ENCODE peak calls at places on chromosome 22, in four cellular contexts. One of them, this sample, is unnamed.

GRCh38 chr22:42820075-42820763 is 36.9 kb downstream of the ARFGAP3 start:
- DNase-seq in CD8-positive, alpha-beta T cell: no peak
- DNase-seq in skeletal muscle cell: peak
- DNase-seq in CD8-positive, alpha-beta memory T cell: no peak
- DNase-seq in this sample: no peak

GRCh38 chr22:43078522-43078921 is 10.7 kb downstream of the TTLL1 start:
- DNase-seq in CD8-positive, alpha-beta T cell: no peak
- DNase-seq in skeletal muscle cell: no peak
- DNase-seq in CD8-positive, alpha-beta memory T cell: no peak
- DNase-seq in this sample: no peak

GRCh38 chr22:37638351-37639069 is 959 bp upstream of the SH3BP1 start:
- DNase-seq in CD8-positive, alpha-beta T cell: peak
- DNase-seq in skeletal muscle cell: no peak
- DNase-seq in CD8-positive, alpha-beta memory T cell: no peak
- DNase-seq in this sample: no peak

GRCh38 chr22:36644333-36644757 is 59.2 kb downstream of the CACNG2 start:
- DNase-seq in CD8-positive, alpha-beta T cell: no peak
- DNase-seq in skeletal muscle cell: peak
- DNase-seq in CD8-positive, alpha-beta memory T cell: no peak
- DNase-seq in this sample: peak

GRCh38 chr22:29306830-29307657 is 594 bp downstream of the GAS2L1 start:
- DNase-seq in CD8-positive, alpha-beta T cell: no peak
- DNase-seq in skeletal muscle cell: no peak
- DNase-seq in CD8-positive, alpha-beta memory T cell: peak
- DNase-seq in this sample: peak

GRCh38 chr22:39954584-39955055 is 5.6 kb upstream of the TMA7B start:
- DNase-seq in CD8-positive, alpha-beta T cell: no peak
- DNase-seq in skeletal muscle cell: peak
- DNase-seq in CD8-positive, alpha-beta memory T cell: no peak
- DNase-seq in this sample: no peak

GRCh38 chr22:24695958-24696511 is 78.5 kb downstream of the PIWIL3 start:
- DNase-seq in CD8-positive, alpha-beta T cell: no peak
- DNase-seq in skeletal muscle cell: no peak
- DNase-seq in CD8-positive, alpha-beta memory T cell: no peak
- DNase-seq in this sample: no peak

GRCh38 chr22:22720201-22720723 is 75.8 kb downstream of the GGTLC2 start:
- DNase-seq in CD8-positive, alpha-beta T cell: peak
- DNase-seq in skeletal muscle cell: peak
- DNase-seq in CD8-positive, alpha-beta memory T cell: peak
- DNase-seq in this sample: peak

GRCh38 chr22:21968452-21969129 is 14.0 kb downstream of the TOP3B start:
- DNase-seq in CD8-positive, alpha-beta T cell: no peak
- DNase-seq in skeletal muscle cell: no peak
- DNase-seq in CD8-positive, alpha-beta memory T cell: no peak
- DNase-seq in this sample: no peak

GRCh38 chr22:22717723-22718122 is 73.3 kb downstream of the GGTLC2 start:
- DNase-seq in CD8-positive, alpha-beta T cell: no peak
- DNase-seq in skeletal muscle cell: no peak
- DNase-seq in CD8-positive, alpha-beta memory T cell: no peak
- DNase-seq in this sample: no peak

GRCh38 chr22:45529097-45529496 is 26.4 kb downstream of the FBLN1 start:
- DNase-seq in CD8-positive, alpha-beta T cell: no peak
- DNase-seq in skeletal muscle cell: no peak
- DNase-seq in CD8-positive, alpha-beta memory T cell: no peak
- DNase-seq in this sample: no peak

GRCh38 chr22:23036684-23037428 is 33.5 kb upstream of the GNAZ start:
- DNase-seq in CD8-positive, alpha-beta T cell: no peak
- DNase-seq in skeletal muscle cell: peak
- DNase-seq in CD8-positive, alpha-beta memory T cell: no peak
- DNase-seq in this sample: no peak

GRCh38 chr22:39428597-39429071 is 28.2 kb upstream of the MGAT3 start:
- DNase-seq in CD8-positive, alpha-beta T cell: no peak
- DNase-seq in skeletal muscle cell: no peak
- DNase-seq in CD8-positive, alpha-beta memory T cell: no peak
- DNase-seq in this sample: peak

GRCh38 chr22:44024288-44024908 is at the start of gene PARVB:
- DNase-seq in CD8-positive, alpha-beta T cell: no peak
- DNase-seq in skeletal muscle cell: no peak
- DNase-seq in CD8-positive, alpha-beta memory T cell: no peak
- DNase-seq in this sample: peak

GRCh38 chr22:42743501-42743991 is 22.9 kb upstream of the A4GALT start:
- DNase-seq in CD8-positive, alpha-beta T cell: no peak
- DNase-seq in skeletal muscle cell: peak
- DNase-seq in CD8-positive, alpha-beta memory T cell: no peak
- DNase-seq in this sample: no peak